ENCODE peak calls at places on chromosome 9, in nine cellular contexts. H is T47D; C is H54; Z is endothelial cell; Y is activated T-cell treated with anti-CD3 and anti-CD28 coated beads for 24 hours; T is stimulated activated CD8-positive, alpha-beta memory T cell treated with anti-CD3 and anti-CD28 coated beads, Interleukin-15, amount 100 ng/mL, for 1 hour; Q is mesenteric fat pad; L is fibroblast of the conjunctiva; B is EL. S is an unnamed sample.
A peak's percentile ranks its signal among the peaks of the same experiment; 100 is the strongest.

GRCh38 chr9:87223397-87224246 is 274.0 kb upstream of the DAPK1 start:
- DNase-seq in H (peak; percentile 40), C (no peak), Z (peak; percentile 7), Y (no peak), T (no peak), Q (no peak), L (no peak), B (peak; percentile 34), S (no peak)

GRCh38 chr9:89274838-89275237 is 36.2 kb upstream of the CKS2 start:
- DNase-seq in H (no peak), C (no peak), Z (no peak), Y (no peak), T (no peak), Q (no peak), L (no peak), B (peak; percentile 95), S (no peak)

GRCh38 chr9:89999534-90000370 is 394.9 kb downstream of the GADD45G start:
- DNase-seq in H (peak; percentile 88), C (peak; percentile 47), Z (no peak), Y (peak; percentile 25), T (no peak), Q (no peak), L (peak; percentile 26), B (no peak), S (peak; percentile 89)

GRCh38 chr9:137176302-137177182 is 4.7 kb upstream of the TMEM210 start:
- DNase-seq in H (peak; percentile 91), C (no peak), Z (peak; percentile 42), Y (no peak), T (no peak), Q (no peak), L (no peak), B (no peak), S (peak; percentile 55)

GRCh38 chr9:137384116-137384756 is 38.7 kb downstream of the EXD3 start:
- DNase-seq in H (no peak), C (no peak), Z (no peak), Y (no peak), T (no peak), Q (no peak), L (no peak), B (no peak), S (peak; percentile 14)

GRCh38 chr9:15531380-15531779 is 20.6 kb upstream of the PSIP1 start:
- DNase-seq in H (no peak), C (no peak), Z (no peak), Y (no peak), T (no peak), Q (no peak), L (no peak), B (no peak), S (no peak)

GRCh38 chr9:80507611-80508010 is 935.8 kb downstream of the TLE4 start:
- DNase-seq in H (no peak), C (no peak), Z (no peak), Y (no peak), T (no peak), Q (no peak), L (no peak), B (no peak), S (no peak)

GRCh38 chr9:74555015-74555414 is 57.9 kb downstream of the RORB start:
- DNase-seq in H (peak; percentile 14), C (no peak), Z (no peak), Y (no peak), T (no peak), Q (no peak), L (no peak), B (no peak), S (no peak)

GRCh38 chr9:17236147-17236546 is 101.3 kb downstream of the CNTLN start:
- DNase-seq in H (no peak), C (no peak), Z (no peak), Y (no peak), T (no peak), Q (no peak), L (no peak), B (no peak), S (no peak)

GRCh38 chr9:97993000-97993399 is 9.9 kb downstream of the ANP32B start:
- DNase-seq in H (no peak), C (no peak), Z (no peak), Y (no peak), T (no peak), Q (no peak), L (no peak), B (no peak), S (no peak)

GRCh38 chr9:79952401-79952800 is 380.6 kb downstream of the TLE4 start:
- DNase-seq in H (no peak), C (no peak), Z (no peak), Y (no peak), T (no peak), Q (no peak), L (no peak), B (peak; percentile 42), S (no peak)

GRCh38 chr9:91001146-91001611 is 199.6 kb downstream of the SYK start:
- DNase-seq in H (peak; percentile 64), C (peak; percentile 48), Z (no peak), Y (no peak), T (no peak), Q (no peak), L (peak; percentile 35), B (peak; percentile 79), S (no peak)

GRCh38 chr9:5708414-5708813 is 79.5 kb downstream of the RIC1 start:
- DNase-seq in H (no peak), C (no peak), Z (no peak), Y (no peak), T (no peak), Q (no peak), L (no peak), B (no peak), S (no peak)

GRCh38 chr9:95025213-95026170 is 292.0 kb downstream of the FANCC start:
- DNase-seq in H (peak; percentile 67), C (peak; percentile 68), Z (no peak), Y (no peak), T (no peak), Q (no peak), L (peak; percentile 49), B (peak; percentile 97), S (peak; percentile 52)

GRCh38 chr9:128724744-128725211 is 851 bp upstream of the ZDHHC12 start:
- DNase-seq in H (peak; percentile 74), C (peak; percentile 96), Z (peak; percentile 50), Y (no peak), T (no peak), Q (no peak), L (peak; percentile 40), B (peak; percentile 89), S (peak; percentile 81)

GRCh38 chr9:13915131-13915530 is 398.8 kb downstream of the NFIB start:
- DNase-seq in H (no peak), C (no peak), Z (no peak), Y (no peak), T (no peak), Q (no peak), L (no peak), B (no peak), S (no peak)

GRCh38 chr9:122900791-122901190 is 4.4 kb downstream of the RC3H2 start:
- DNase-seq in H (no peak), C (no peak), Z (no peak), Y (no peak), T (no peak), Q (no peak), L (no peak), B (peak; percentile 29), S (no peak)

GRCh38 chr9:77977210-77977611 is 54.4 kb downstream of the GNAQ start:
- DNase-seq in H (peak; percentile 62), C (peak; percentile 61), Z (peak; percentile 74), Y (no peak), T (no peak), Q (no peak), L (peak; percentile 62), B (peak; percentile 87), S (peak; percentile 66)

GRCh38 chr9:111633389-111633736 is 2.2 kb downstream of the DNAJC25 start:
- DNase-seq in H (no peak), C (no peak), Z (no peak), Y (no peak), T (no peak), Q (no peak), L (no peak), B (no peak), S (no peak)

GRCh38 chr9:73701415-73702057 is 549.9 kb downstream of the ANXA1 start:
- DNase-seq in H (peak; percentile 15), C (no peak), Z (no peak), Y (no peak), T (no peak), Q (no peak), L (no peak), B (no peak), S (no peak)

GRCh38 chr9:13213337-13213736 is 66.2 kb downstream of the MPDZ start:
- DNase-seq in H (peak; percentile 36), C (no peak), Z (no peak), Y (no peak), T (no peak), Q (no peak), L (peak; percentile 27), B (peak; percentile 23), S (no peak)

GRCh38 chr9:117691367-117691766 is 12.8 kb upstream of the TLR4 start:
- DNase-seq in H (no peak), C (no peak), Z (no peak), Y (no peak), T (no peak), Q (no peak), L (no peak), B (peak; percentile 32), S (no peak)

GRCh38 chr9:3578786-3579185 is 53.0 kb upstream of the RFX3 start:
- DNase-seq in H (no peak), C (peak; percentile 20), Z (no peak), Y (no peak), T (no peak), Q (no peak), L (peak; percentile 6), B (peak; percentile 39), S (no peak)

GRCh38 chr9:27331393-27331792 is 34.4 kb upstream of the EQTN start:
- DNase-seq in H (no peak), C (no peak), Z (no peak), Y (no peak), T (no peak), Q (no peak), L (no peak), B (no peak), S (no peak)

GRCh38 chr9:81665514-81665838 is 23.9 kb downstream of the TLE1 start:
- DNase-seq in H (no peak), C (no peak), Z (no peak), Y (no peak), T (no peak), Q (no peak), L (no peak), B (no peak), S (no peak)